ENCODE peak calls at places on chromosomes 13 and 19, in six cellular contexts. One of them, this sample, is unnamed. For H3K9me3, the result is how much of the 10 kb centered on the place peaks cover.

GRCh38 chr19:49859838-49860715 is 7.3 kb downstream of the PNKP start:
- DNase-seq in fibroblast of lung: no peak
- DNase-seq in right lobe of liver: peak
- DNase-seq in IMR-90: no peak
- DNase-seq in adrenal gland: peak
- DNase-seq in PC-9: no peak
- DNase-seq in this sample: no peak

GRCh38 chr19:40736661-40737060 is 13.6 kb downstream of the ACTMAP start:
- DNase-seq in right lobe of liver: no peak
- DNase-seq in IMR-90: no peak
- DNase-seq in adrenal gland: no peak
- DNase-seq in PC-9: no peak
- DNase-seq in fibroblast of lung: no peak
- DNase-seq in this sample: no peak

GRCh38 chr19:4358709-4359626 is 15.6 kb downstream of the MPND start:
- DNase-seq in IMR-90: no peak
- DNase-seq in PC-9: no peak
- DNase-seq in adrenal gland: no peak
- DNase-seq in fibroblast of lung: no peak
- DNase-seq in right lobe of liver: no peak
- DNase-seq in this sample: no peak

GRCh38 chr19:33273881-33274662 is 28.3 kb downstream of the CEBPA start:
- DNase-seq in PC-9: peak
- DNase-seq in adrenal gland: no peak
- DNase-seq in right lobe of liver: peak
- DNase-seq in fibroblast of lung: peak
- DNase-seq in IMR-90: peak
- DNase-seq in this sample: no peak

GRCh38 chr19:41311072-41311471 is 1.1 kb downstream of the CCDC97 start:
- DNase-seq in IMR-90: no peak
- DNase-seq in fibroblast of lung: no peak
- DNase-seq in adrenal gland: no peak
- DNase-seq in right lobe of liver: no peak
- DNase-seq in PC-9: no peak
- DNase-seq in this sample: no peak

GRCh38 chr13:62710766-62711165 is 1295.1 kb upstream of the PCDH20 start:
- DNase-seq in right lobe of liver: no peak
- DNase-seq in fibroblast of lung: no peak
- DNase-seq in PC-9: no peak
- DNase-seq in IMR-90: no peak
- DNase-seq in adrenal gland: no peak
- DNase-seq in this sample: no peak

GRCh38 chr19:19120308-19121156 is 17.7 kb downstream of the TMEM161A start:
- DNase-seq in adrenal gland: peak
- DNase-seq in IMR-90: peak
- DNase-seq in PC-9: no peak
- DNase-seq in right lobe of liver: peak
- DNase-seq in fibroblast of lung: peak
- DNase-seq in this sample: no peak

GRCh38 chr19:54307389-54307788 is 5.6 kb downstream of the LILRA5 start:
- DNase-seq in adrenal gland: no peak
- DNase-seq in PC-9: no peak
- DNase-seq in right lobe of liver: no peak
- DNase-seq in IMR-90: no peak
- DNase-seq in fibroblast of lung: no peak
- DNase-seq in this sample: no peak

GRCh38 chr19:5595129-5595528 is 27.4 kb upstream of the TINCR start:
- DNase-seq in PC-9: no peak
- DNase-seq in fibroblast of lung: no peak
- DNase-seq in adrenal gland: no peak
- DNase-seq in IMR-90: no peak
- DNase-seq in right lobe of liver: no peak
- DNase-seq in this sample: no peak

GRCh38 chr13:45695198-45695730 is 6.9 kb upstream of the CBY2 start:
- DNase-seq in right lobe of liver: no peak
- DNase-seq in adrenal gland: no peak
- DNase-seq in IMR-90: no peak
- DNase-seq in fibroblast of lung: peak
- DNase-seq in PC-9: no peak
- DNase-seq in this sample: no peak

GRCh38 chr13:113653264-113654174 is 4.5 kb downstream of the ATP4B start:
- DNase-seq in fibroblast of lung: no peak
- DNase-seq in IMR-90: no peak
- DNase-seq in right lobe of liver: peak
- DNase-seq in PC-9: no peak
- DNase-seq in adrenal gland: no peak
- DNase-seq in this sample: peak

GRCh38 chr19:6807291-6807690 is 34.8 kb downstream of the VAV1 start:
- DNase-seq in IMR-90: no peak
- DNase-seq in adrenal gland: no peak
- DNase-seq in PC-9: no peak
- DNase-seq in right lobe of liver: no peak
- DNase-seq in fibroblast of lung: no peak
- DNase-seq in this sample: no peak

GRCh38 chr13:27744861-27745260 is 47.4 kb upstream of the GSX1 start:
- DNase-seq in IMR-90: no peak
- DNase-seq in fibroblast of lung: no peak
- DNase-seq in adrenal gland: no peak
- DNase-seq in PC-9: no peak
- DNase-seq in right lobe of liver: no peak
- DNase-seq in this sample: no peak

GRCh38 chr13:105334211-105334610 is 1201.3 kb downstream of the EFNB2 start:
- DNase-seq in IMR-90: peak
- DNase-seq in fibroblast of lung: peak
- DNase-seq in PC-9: no peak
- DNase-seq in right lobe of liver: no peak
- DNase-seq in adrenal gland: no peak
- DNase-seq in this sample: no peak

GRCh38 chr19:55643733-55644116 is 276 bp downstream of the ZNF581 start:
- DNase-seq in adrenal gland: no peak
- DNase-seq in IMR-90: no peak
- DNase-seq in fibroblast of lung: no peak
- DNase-seq in PC-9: no peak
- DNase-seq in right lobe of liver: no peak
- DNase-seq in this sample: no peak

GRCh38 chr13:106407338-106407737 is 128.1 kb downstream of the EFNB2 start:
- DNase-seq in fibroblast of lung: peak
- DNase-seq in PC-9: peak
- DNase-seq in adrenal gland: no peak
- DNase-seq in IMR-90: no peak
- DNase-seq in right lobe of liver: no peak
- DNase-seq in this sample: no peak

GRCh38 chr13:102774210-102774560 is 599 bp upstream of the TEX30 start:
- DNase-seq in PC-9: no peak
- DNase-seq in right lobe of liver: no peak
- DNase-seq in fibroblast of lung: no peak
- DNase-seq in adrenal gland: peak
- DNase-seq in IMR-90: no peak
- DNase-seq in this sample: no peak

GRCh38 chr13:58313219-58313618 is 681.7 kb downstream of the PCDH17 start:
- DNase-seq in fibroblast of lung: no peak
- DNase-seq in IMR-90: no peak
- DNase-seq in right lobe of liver: no peak
- DNase-seq in PC-9: no peak
- DNase-seq in adrenal gland: no peak
- DNase-seq in this sample: no peak

GRCh38 chr13:30676672-30677071 is 58.7 kb upstream of the ALOX5AP start:
- DNase-seq in fibroblast of lung: peak
- DNase-seq in PC-9: no peak
- DNase-seq in adrenal gland: no peak
- DNase-seq in IMR-90: peak
- DNase-seq in right lobe of liver: no peak
- DNase-seq in this sample: no peak

GRCh38 chr19:44891016-44891882 is at the start of gene TOMM40:
- DNase-seq in adrenal gland: peak
- DNase-seq in IMR-90: peak
- DNase-seq in fibroblast of lung: peak
- DNase-seq in PC-9: no peak
- DNase-seq in right lobe of liver: no peak
- DNase-seq in this sample: peak

GRCh38 chr13:44507639-44508038 is 68.5 kb downstream of the TSC22D1 start:
- DNase-seq in adrenal gland: no peak
- DNase-seq in IMR-90: no peak
- DNase-seq in fibroblast of lung: no peak
- DNase-seq in PC-9: no peak
- DNase-seq in right lobe of liver: no peak
- DNase-seq in this sample: no peak

GRCh38 chr19:48510421-48511268 is 990 bp downstream of the LMTK3 start:
- DNase-seq in IMR-90: peak
- DNase-seq in fibroblast of lung: peak
- DNase-seq in right lobe of liver: peak
- DNase-seq in adrenal gland: peak
- DNase-seq in PC-9: peak
- DNase-seq in this sample: peak

GRCh38 chr13:45728759-45729158 is 26.6 kb downstream of the CBY2 start:
- DNase-seq in adrenal gland: no peak
- DNase-seq in PC-9: no peak
- DNase-seq in IMR-90: no peak
- DNase-seq in fibroblast of lung: no peak
- DNase-seq in right lobe of liver: no peak
- DNase-seq in this sample: no peak

GRCh38 chr19:2415281-2415972 is 12.0 kb downstream of the TIMM13 start:
- DNase-seq in right lobe of liver: no peak
- DNase-seq in PC-9: no peak
- DNase-seq in IMR-90: no peak
- DNase-seq in adrenal gland: no peak
- DNase-seq in fibroblast of lung: no peak
- DNase-seq in this sample: no peak

GRCh38 chr19:47506459-47506858 is 8.4 kb downstream of the NAPA start:
- DNase-seq in right lobe of liver: no peak
- DNase-seq in adrenal gland: peak
- DNase-seq in IMR-90: no peak
- DNase-seq in fibroblast of lung: no peak
- DNase-seq in PC-9: no peak
- DNase-seq in this sample: no peak

GRCh38 chr19:48595171-48595570 is 11.4 kb upstream of the SPACA4 start:
- DNase-seq in PC-9: no peak
- DNase-seq in IMR-90: no peak
- DNase-seq in fibroblast of lung: no peak
- DNase-seq in adrenal gland: no peak
- DNase-seq in right lobe of liver: no peak
- DNase-seq in this sample: no peak

DNA sequence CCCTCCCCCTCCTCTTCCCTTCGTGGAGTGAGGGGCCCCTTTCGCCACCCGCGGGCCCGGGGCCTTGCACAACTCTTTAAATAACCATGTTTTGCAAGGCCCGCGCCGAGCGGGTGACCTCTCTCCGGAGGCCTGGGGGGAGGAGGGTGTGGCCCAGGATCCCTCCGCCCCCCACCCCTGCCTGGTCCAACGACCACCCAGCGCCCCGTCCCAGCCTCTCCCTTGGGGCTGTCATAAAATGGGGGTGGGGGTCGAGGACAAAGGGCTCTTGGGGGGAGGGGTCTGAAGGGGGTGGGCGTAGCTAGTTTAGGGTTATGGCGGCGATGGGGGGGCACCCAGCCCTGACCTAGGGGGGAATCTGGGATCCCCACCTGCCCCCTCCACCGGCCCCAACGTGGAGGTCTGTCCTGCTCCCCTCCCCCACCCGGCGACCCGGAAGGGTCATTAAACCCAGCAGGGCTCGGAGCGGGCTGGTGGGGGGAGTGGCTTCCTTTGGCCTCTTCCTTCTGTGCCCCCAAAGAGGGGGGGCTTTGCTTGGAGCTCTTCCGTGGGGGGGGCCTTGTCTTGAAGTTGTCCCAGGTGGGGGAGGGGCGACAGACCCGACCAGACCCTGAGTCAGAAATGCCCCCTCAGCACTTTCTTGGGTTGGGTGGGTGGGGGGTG is 1.3 kb downstream of the ARID3A start:
- DNase-seq in IMR-90: no peak
- DNase-seq in fibroblast of lung: no peak
- DNase-seq in PC-9: no peak
- DNase-seq in adrenal gland: peak
- DNase-seq in right lobe of liver: peak
- DNase-seq in this sample: no peak
- H3K27ac ChIP-seq in IMR-90: peak
- H3K27ac ChIP-seq in fibroblast of lung: no peak
- H3K27ac ChIP-seq in PC-9: no peak
- H3K27ac ChIP-seq in adrenal gland: peak
- H3K27ac ChIP-seq in right lobe of liver: no peak
- H3K27ac ChIP-seq in this sample: no peak

GRCh38 chr13:73416093-73416492 is 357.3 kb downstream of the KLF5 start:
- DNase-seq in IMR-90: no peak
- DNase-seq in fibroblast of lung: peak
- DNase-seq in right lobe of liver: no peak
- DNase-seq in PC-9: no peak
- DNase-seq in adrenal gland: no peak
- DNase-seq in this sample: no peak

GRCh38 chr13:73421310-73421912 is 362.6 kb downstream of the KLF5 start:
- DNase-seq in adrenal gland: no peak
- DNase-seq in right lobe of liver: no peak
- DNase-seq in PC-9: peak
- DNase-seq in fibroblast of lung: peak
- DNase-seq in IMR-90: peak
- DNase-seq in this sample: no peak

GRCh38 chr13:73412933-73413332 is 354.1 kb downstream of the KLF5 start:
- DNase-seq in right lobe of liver: no peak
- DNase-seq in IMR-90: no peak
- DNase-seq in PC-9: no peak
- DNase-seq in fibroblast of lung: no peak
- DNase-seq in adrenal gland: no peak
- DNase-seq in this sample: no peak

GRCh38 chr13:73422973-73423372 is 364.2 kb downstream of the KLF5 start:
- DNase-seq in adrenal gland: no peak
- DNase-seq in IMR-90: no peak
- DNase-seq in fibroblast of lung: no peak
- DNase-seq in right lobe of liver: no peak
- DNase-seq in PC-9: no peak
- DNase-seq in this sample: no peak

GRCh38 chr13:73417012-73417615 is 358.3 kb downstream of the KLF5 start:
- DNase-seq in fibroblast of lung: no peak
- DNase-seq in right lobe of liver: no peak
- DNase-seq in PC-9: no peak
- DNase-seq in IMR-90: no peak
- DNase-seq in adrenal gland: no peak
- DNase-seq in this sample: no peak
- TF ChIP-seq CTCF in fibroblast of lung: no peak
- TF ChIP-seq CTCF in right lobe of liver: peak
- TF ChIP-seq CTCF in PC-9: no peak
- TF ChIP-seq CTCF in IMR-90: peak
- TF ChIP-seq CTCF in adrenal gland: no peak
- TF ChIP-seq CTCF in this sample: no peak

DNA sequence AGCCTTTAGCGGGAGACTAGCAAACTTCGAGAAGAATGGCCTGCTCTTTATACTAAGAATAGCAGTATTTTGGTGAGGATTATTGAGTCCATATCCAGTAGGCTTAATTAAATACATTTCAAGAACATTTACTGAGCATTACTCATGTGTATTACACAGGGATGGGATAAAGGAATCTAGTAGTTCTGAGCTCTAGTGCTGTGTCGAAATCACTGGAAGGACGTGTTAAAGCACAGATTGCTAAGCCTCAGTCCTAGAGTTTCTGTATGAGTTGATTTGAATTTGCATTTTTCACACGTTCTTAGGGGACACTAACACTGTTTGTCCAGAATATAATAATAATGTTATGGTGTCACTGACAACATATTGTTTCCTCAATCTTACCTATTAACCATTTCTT is 9.0 kb downstream of the ZNF302 start:
- DNase-seq in adrenal gland: no peak
- DNase-seq in PC-9: no peak
- DNase-seq in right lobe of liver: no peak
- DNase-seq in fibroblast of lung: no peak
- DNase-seq in IMR-90: no peak
- DNase-seq in this sample: no peak
- H3K9me3 ChIP-seq in adrenal gland: under half
- H3K9me3 ChIP-seq in PC-9: half or more
- H3K9me3 ChIP-seq in right lobe of liver: under half
- H3K9me3 ChIP-seq in fibroblast of lung: under half
- H3K9me3 ChIP-seq in IMR-90: under half
- H3K9me3 ChIP-seq in this sample: half or more

GRCh38 chr19:46409146-46409545 is 4.2 kb downstream of the CCDC8 start:
- DNase-seq in IMR-90: no peak
- DNase-seq in adrenal gland: no peak
- DNase-seq in fibroblast of lung: no peak
- DNase-seq in right lobe of liver: no peak
- DNase-seq in PC-9: no peak
- DNase-seq in this sample: no peak
- H3K27ac ChIP-seq in IMR-90: peak
- H3K27ac ChIP-seq in adrenal gland: peak
- H3K27ac ChIP-seq in fibroblast of lung: no peak
- H3K27ac ChIP-seq in right lobe of liver: no peak
- H3K27ac ChIP-seq in PC-9: no peak
- H3K27ac ChIP-seq in this sample: no peak